ENCODE peak calls at places on chromosome 9, in ten cellular contexts. R is foreskin fibroblast, A is thoracic aorta, X is NCI-H2081, J is mucosa of descending colon, F is upper lobe of right lung, H is IMR-90, G is pons, W is NCI-H345, Y is cardiac fibroblast. U is an unnamed sample.

GRCh38 chr9:19198406-19198805 is 32.1 kb upstream of the DENND4C start:
- DNase-seq in G (no peak), A (no peak), J (no peak), X (no peak), R (no peak), H (no peak), F (no peak), Y (no peak), W (no peak), U (no peak)

GRCh38 chr9:34992376-34992951 is 2.9 kb downstream of the DNAJB5 start:
- DNase-seq in W (no peak), A (peak; percentile 91), X (no peak), R (peak; percentile 91), H (peak; percentile 94), J (no peak), Y (peak; percentile 90), G (no peak), F (no peak), U (peak; percentile 62)

GRCh38 chr9:113785334-113785733 is 90.8 kb upstream of the ZNF618 start:
- DNase-seq in X (no peak), G (no peak), W (no peak), F (peak; percentile 69), A (no peak), Y (no peak), H (no peak), R (no peak), J (no peak), U (no peak)

GRCh38 chr9:108704156-108704852 is 151.5 kb downstream of the ACTL7B start:
- DNase-seq in J (no peak), Y (peak; percentile 28), W (no peak), A (no peak), X (no peak), H (no peak), F (no peak), R (peak; percentile 64), G (no peak), U (no peak)

GRCh38 chr9:107933042-107933441 is 443.5 kb upstream of the KLF4 start:
- DNase-seq in J (no peak), F (no peak), W (no peak), A (no peak), R (peak; percentile 32), X (no peak), G (no peak), H (peak; percentile 40), Y (no peak), U (no peak)

GRCh38 chr9:111038336-111039202 is at the start of gene LPAR1:
- DNase-seq in Y (peak; percentile 62), G (peak; percentile 52), R (peak; percentile 83), H (peak; percentile 78), F (peak; percentile 77), X (no peak), W (no peak), J (peak; percentile 80), A (no peak), U (peak; percentile 74)

GRCh38 chr9:2267171-2267740 is 252.1 kb downstream of the SMARCA2 start:
- DNase-seq in W (no peak), G (no peak), Y (peak; percentile 42), H (no peak), R (peak; percentile 61), J (no peak), A (no peak), X (no peak), F (no peak), U (no peak)

GRCh38 chr9:75636427-75637045 is 253.9 kb upstream of the PCSK5 start:
- DNase-seq in X (no peak), J (no peak), H (no peak), W (no peak), F (no peak), G (no peak), A (no peak), Y (no peak), R (no peak), U (no peak)

GRCh38 chr9:14428781-14429230 is 114.9 kb upstream of the NFIB start:
- DNase-seq in A (peak; percentile 11), W (peak; percentile 75), X (peak; percentile 85), G (peak; percentile 71), R (peak; percentile 85), Y (peak; percentile 89), F (peak; percentile 69), H (peak; percentile 69), J (no peak), U (no peak)

GRCh38 chr9:16100596-16101091 is 547.8 kb downstream of the CCDC171 start:
- DNase-seq in Y (peak; percentile 93), F (peak; percentile 65), J (peak; percentile 57), R (peak; percentile 79), G (peak; percentile 48), H (peak; percentile 71), X (no peak), A (no peak), W (no peak), U (peak; percentile 13)

GRCh38 chr9:76004526-76004925 is 114.1 kb downstream of the PCSK5 start:
- DNase-seq in J (no peak), R (no peak), X (no peak), A (no peak), F (no peak), Y (no peak), G (no peak), H (no peak), W (no peak), U (no peak)

GRCh38 chr9:134171316-134172197 is 7.2 kb upstream of the RNU6ATAC start:
- DNase-seq in Y (peak; percentile 73), W (no peak), H (peak; percentile 28), J (no peak), X (no peak), A (no peak), G (no peak), R (peak; percentile 84), F (peak; percentile 69), U (no peak)

GRCh38 chr9:124632077-124632621 is 125.0 kb upstream of the NR5A1 start:
- DNase-seq in W (no peak), A (no peak), F (no peak), J (no peak), H (peak; percentile 38), X (no peak), R (peak; percentile 42), G (no peak), Y (peak; percentile 59), U (no peak)

GRCh38 chr9:125446581-125447094 is 185.0 kb downstream of the GAPVD1 start:
- DNase-seq in F (no peak), R (no peak), J (no peak), Y (no peak), H (no peak), W (peak; percentile 13), A (no peak), G (no peak), X (no peak), U (no peak)

GRCh38 chr9:115643948-115644727 is 509.5 kb upstream of the PAPPA start:
- DNase-seq in G (no peak), W (no peak), R (peak; percentile 19), H (no peak), F (no peak), J (no peak), Y (no peak), X (no peak), A (no peak), U (no peak)

GRCh38 chr9:28692012-28692411 is 1118.7 kb upstream of the C9orf72 start:
- DNase-seq in J (peak; percentile 7), H (no peak), F (no peak), R (no peak), Y (no peak), G (no peak), A (no peak), W (no peak), X (no peak), U (no peak)

GRCh38 chr9:38016375-38017120 is 52.5 kb downstream of the SHB start:
- DNase-seq in G (no peak), H (peak; percentile 63), X (no peak), J (no peak), A (no peak), W (no peak), Y (peak; percentile 42), R (peak; percentile 85), F (no peak), U (no peak)

GRCh38 chr9:109315480-109315879 is 5.4 kb downstream of the EPB41L4B start:
- DNase-seq in G (no peak), J (no peak), F (no peak), H (no peak), R (no peak), W (no peak), Y (no peak), X (no peak), A (no peak), U (no peak)

GRCh38 chr9:37085233-37085632 is 35.1 kb upstream of the ZCCHC7 start:
- DNase-seq in X (no peak), F (no peak), Y (no peak), H (no peak), A (no peak), W (no peak), G (no peak), J (no peak), R (no peak), U (no peak)

GRCh38 chr9:89808076-89808701 is 203.4 kb downstream of the GADD45G start:
- DNase-seq in G (no peak), H (no peak), J (no peak), Y (no peak), A (no peak), W (no peak), R (no peak), F (no peak), X (no peak), U (no peak)